ENCODE peak calls at places on chromosome 10, in five cellular contexts. G, I, J, M and Q are unnamed samples. For H3K4me1, the result is how much of the 10 kb centered on the place peaks cover.

GRCh38 chr10:102455893-102456471 is 4.6 kb upstream of the C10orf95 start:
- DNase-seq in G (no peak), I (no peak), J (no peak), M (no peak), Q (no peak)

GRCh38 chr10:99394256-99394655 is 36.2 kb downstream of the GOT1 start:
- DNase-seq in G (no peak), I (no peak), J (no peak), M (no peak), Q (no peak)

GRCh38 chr10:88892223-88892967 is 12.3 kb downstream of the STAMBPL1 start:
- DNase-seq in G (no peak), I (no peak), J (no peak), M (no peak), Q (no peak)

GRCh38 chr10:129035052-129035805 is 431.8 kb upstream of the MGMT start:
- DNase-seq in G (no peak), I (no peak), J (no peak), M (no peak), Q (no peak)

GRCh38 chr10:93334901-93335312 is 147.2 kb downstream of the MYOF start:
- DNase-seq in G (no peak), I (no peak), J (no peak), M (no peak), Q (peak)

GRCh38 chr10:36476399-36476798 is 649.0 kb upstream of the ANKRD30A start:
- DNase-seq in G (no peak), I (no peak), J (no peak), M (no peak), Q (no peak)

GRCh38 chr10:122154034-122154732 is 116.9 kb upstream of the BTBD16 start:
- DNase-seq in G (no peak), I (no peak), J (no peak), M (no peak), Q (no peak)

GRCh38 chr10:88293073-88293472 is 290.0 kb downstream of the RNLS start:
- DNase-seq in G (no peak), I (no peak), J (no peak), M (no peak), Q (no peak)

GRCh38 chr10:129853236-129853946 is 110.7 kb downstream of the EBF3 start:
- DNase-seq in G (no peak), I (peak), J (no peak), M (no peak), Q (no peak)

GRCh38 chr10:101588879-101589278 is 758 bp downstream of the DPCD start:
- DNase-seq in G (no peak), I (peak), J (no peak), M (peak), Q (peak)

GRCh38 chr10:48684792-48685651 is at the start of gene WDFY4:
- DNase-seq in G (no peak), I (no peak), J (peak), M (no peak), Q (no peak)

GRCh38 chr10:48684463-48684791 is 246 bp upstream of the WDFY4 start:
- DNase-seq in G (no peak), I (no peak), J (peak), M (no peak), Q (no peak)

GRCh38 chr10:48682265-48682664 is 2.4 kb upstream of the WDFY4 start:
- DNase-seq in G (no peak), I (no peak), J (no peak), M (no peak), Q (no peak)

GRCh38 chr10:48683424-48683823 is 1.2 kb upstream of the WDFY4 start:
- DNase-seq in G (no peak), I (no peak), J (no peak), M (no peak), Q (no peak)

DNA sequence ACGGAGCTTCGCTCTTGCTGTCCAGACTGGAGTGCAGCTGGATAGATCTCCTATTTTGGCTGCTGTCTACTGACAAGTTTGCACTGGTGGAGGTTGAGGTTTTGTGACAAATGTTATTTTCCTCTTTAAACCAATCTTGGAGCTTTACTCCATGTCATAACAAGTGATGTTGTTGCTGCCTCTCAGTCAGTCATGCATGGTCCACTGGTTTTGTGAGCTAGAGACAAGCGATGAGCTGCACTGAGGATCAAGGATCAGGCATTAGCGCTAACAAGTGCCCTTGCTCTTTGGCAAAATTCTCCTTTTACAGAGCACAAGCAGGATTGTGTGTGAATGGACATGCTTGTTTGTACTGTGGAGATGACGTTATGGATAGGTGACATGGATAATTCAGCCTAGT is 780 bp upstream of the WDFY4 start:
- DNase-seq in G (no peak), I (no peak), J (no peak), M (no peak), Q (no peak)
- TF ChIP-seq SRF in G (no peak), I (no peak), J (no peak), M (no peak), Q (no peak)

DNA sequence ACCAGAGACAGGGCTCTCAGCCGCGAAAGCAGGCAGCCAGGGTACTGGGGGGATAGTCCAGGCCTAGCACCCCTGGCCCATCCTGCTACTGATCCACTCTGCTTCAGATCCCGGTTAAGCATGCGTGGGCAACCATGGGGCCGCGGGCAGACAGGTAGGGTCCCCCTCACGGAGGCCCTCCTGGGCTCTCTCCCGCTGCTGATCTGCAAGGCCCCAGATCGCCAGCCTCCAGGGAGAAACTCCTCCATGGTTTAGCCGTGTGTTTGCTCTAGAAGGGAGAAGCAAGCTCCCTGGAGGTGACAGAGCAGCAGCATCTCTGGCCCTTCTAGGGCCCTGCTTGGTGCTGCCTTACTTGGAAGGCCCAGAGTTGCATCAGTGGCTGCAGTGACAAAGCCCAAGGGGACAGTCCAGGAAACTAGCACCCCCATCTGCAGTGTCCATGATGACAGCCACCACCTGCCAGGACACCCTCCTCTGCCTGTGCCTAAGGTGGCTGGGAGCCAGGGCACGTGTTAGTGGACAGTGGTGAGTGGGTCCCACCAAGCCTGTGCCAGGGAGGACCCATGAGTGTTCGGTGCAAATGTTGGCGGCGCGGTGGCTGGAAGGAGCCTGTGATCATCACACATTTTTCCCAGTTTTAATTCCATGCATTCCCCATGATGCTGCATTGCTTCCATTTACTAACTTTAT is 29.2 kb downstream of the CALML5 start:
- DNase-seq in G (no peak), I (no peak), J (no peak), M (no peak), Q (no peak)
- H3K4me1 ChIP-seq in G (under half), I (under half), J (under half), M (under half), Q (under half)

DNA sequence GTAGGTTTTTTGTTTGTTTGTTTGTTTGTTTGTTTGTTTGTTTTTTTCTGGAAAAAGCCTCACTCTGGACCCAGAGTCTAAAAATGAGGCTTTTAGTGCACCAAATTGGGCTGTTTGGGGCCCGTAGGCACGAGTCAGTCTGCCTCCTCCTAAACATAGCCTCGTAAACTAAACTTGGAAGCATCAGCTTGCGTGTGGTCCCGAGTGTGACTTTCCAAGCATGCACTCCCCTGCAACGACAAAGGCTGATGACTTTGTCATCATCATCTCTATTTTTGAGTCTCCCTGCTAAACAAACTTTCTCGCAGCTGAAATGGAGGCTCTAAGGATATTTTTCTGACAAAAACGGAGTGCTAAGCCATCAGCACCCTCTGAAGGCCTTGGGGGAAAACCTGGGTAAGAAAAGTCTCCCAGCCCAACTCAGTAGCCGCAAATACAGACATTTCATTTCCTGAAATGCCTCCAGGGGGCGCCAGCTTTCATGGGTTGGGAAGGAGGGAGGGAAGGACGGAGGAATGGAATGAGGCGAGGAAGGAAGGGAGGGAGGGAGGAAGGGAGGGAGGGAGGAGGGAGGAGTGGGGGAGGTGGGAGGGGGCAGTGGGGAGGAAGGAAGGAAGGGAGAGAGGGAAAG is 245.9 kb downstream of the KCNMA1 start:
- DNase-seq in G (no peak), I (peak), J (peak), M (peak), Q (peak)
- H3K27ac ChIP-seq in G (no peak), I (no peak), J (no peak), M (no peak), Q (no peak)

DNA sequence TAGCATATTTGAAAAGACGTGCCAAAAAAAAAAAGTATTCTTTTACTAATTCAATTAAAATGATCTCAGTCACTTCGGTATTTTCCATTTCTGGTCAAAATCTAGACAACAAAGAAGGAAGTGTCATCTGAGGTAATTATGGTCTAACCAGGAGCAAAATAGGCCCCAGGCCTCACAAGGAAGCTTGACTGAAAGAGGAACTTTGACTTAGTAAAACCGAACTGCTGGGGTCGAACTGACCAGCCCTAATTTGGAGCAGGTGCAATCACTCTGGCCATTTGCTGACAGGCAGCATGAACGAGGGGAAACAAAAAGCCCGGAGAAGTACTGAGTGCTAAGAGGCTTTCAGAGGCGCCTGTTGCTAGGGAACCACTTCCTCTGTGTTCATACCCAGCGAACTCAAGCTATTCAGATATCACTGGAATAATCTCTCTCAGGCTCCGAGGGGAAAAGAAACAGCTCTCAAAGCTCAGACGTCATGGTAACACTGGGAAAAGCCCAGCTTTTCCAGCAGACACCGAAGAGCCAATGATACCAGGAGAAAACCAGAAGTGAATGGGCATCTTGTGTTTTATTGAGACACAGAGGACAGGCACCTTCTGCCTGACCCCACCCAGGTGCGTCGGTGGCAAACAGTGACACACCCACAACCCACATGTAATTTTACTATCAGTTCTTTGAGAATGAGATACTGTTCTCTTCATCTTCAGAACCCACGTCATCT is 126.5 kb downstream of the FAM107B start:
- DNase-seq in G (peak), I (no peak), J (no peak), M (no peak), Q (no peak)
- TF ChIP-seq SRF in G (no peak), I (no peak), J (no peak), M (no peak), Q (no peak)

GRCh38 chr10:113067516-113067915 is 117.5 kb downstream of the TCF7L2 start:
- DNase-seq in G (no peak), I (no peak), J (no peak), M (no peak), Q (no peak)
- H3K4me1 ChIP-seq in G (under half), I (half or more), J (under half), M (under half), Q (half or more)

GRCh38 chr10:119304541-119304940 is 97.2 kb downstream of the GRK5 start:
- DNase-seq in G (no peak), I (no peak), J (no peak), M (no peak), Q (no peak)

GRCh38 chr10:119303886-119304285 is 96.5 kb downstream of the GRK5 start:
- DNase-seq in G (no peak), I (no peak), J (no peak), M (no peak), Q (no peak)

GRCh38 chr10:119302172-119302571 is 94.8 kb downstream of the GRK5 start:
- DNase-seq in G (no peak), I (no peak), J (no peak), M (no peak), Q (no peak)

GRCh38 chr10:119301397-119301796 is 94.0 kb downstream of the GRK5 start:
- DNase-seq in G (no peak), I (no peak), J (no peak), M (no peak), Q (no peak)

GRCh38 chr10:119302591-119303253 is 95.4 kb downstream of the GRK5 start:
- DNase-seq in G (no peak), I (peak), J (no peak), M (no peak), Q (no peak)
- H3K27ac ChIP-seq in G (no peak), I (peak), J (no peak), M (no peak), Q (no peak)

DNA sequence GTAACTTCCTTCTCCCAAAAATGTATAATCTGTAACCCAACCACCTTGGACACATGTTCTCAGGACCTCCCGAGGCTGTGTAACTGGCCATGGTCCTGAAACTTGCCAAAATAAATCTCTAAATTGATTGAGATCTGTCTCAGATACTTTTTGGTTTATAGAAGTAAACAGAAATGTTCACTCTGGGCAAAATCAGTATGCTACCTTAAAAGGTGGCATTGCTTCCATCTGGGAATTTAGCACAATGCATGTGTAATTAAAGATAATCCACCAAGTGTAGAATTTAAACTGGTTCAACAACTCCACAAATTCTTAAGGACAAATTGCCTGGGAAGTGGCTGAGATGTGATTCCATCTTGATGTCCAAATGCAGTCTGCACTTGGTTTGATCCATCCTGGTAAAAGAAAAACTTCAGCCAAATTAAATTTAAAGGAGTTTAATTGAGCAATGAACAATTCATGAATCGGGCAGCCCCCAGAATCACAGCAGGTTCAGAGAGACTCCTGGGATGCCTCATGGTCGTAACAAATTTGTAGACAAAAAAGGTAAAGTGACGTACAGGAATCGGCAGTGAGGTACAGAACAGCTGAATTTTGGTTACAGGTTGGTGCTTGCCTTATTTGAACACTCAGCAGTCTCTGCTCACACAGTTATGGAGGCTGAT is 102.6 kb upstream of the PFKP start:
- DNase-seq in G (no peak), I (no peak), J (no peak), M (no peak), Q (no peak)
- TF ChIP-seq SRF in G (no peak), I (no peak), J (no peak), M (no peak), Q (no peak)

GRCh38 chr10:25954851-25955250 is 20.8 kb downstream of the MYO3A start:
- DNase-seq in G (no peak), I (no peak), J (no peak), M (no peak), Q (no peak)
- H3K4me1 ChIP-seq in G (under half), I (under half), J (under half), M (under half), Q (under half)

GRCh38 chr10:58642283-58642682 is 129.6 kb downstream of the BICC1 start:
- DNase-seq in G (no peak), I (no peak), J (no peak), M (no peak), Q (no peak)
- H3K27ac ChIP-seq in G (no peak), I (no peak), J (no peak), M (no peak), Q (no peak)

GRCh38 chr10:124564881-124565280 is 103.3 kb downstream of the LHPP start:
- DNase-seq in G (no peak), I (no peak), J (no peak), M (no peak), Q (no peak)
- TF ChIP-seq SRF in G (no peak), I (no peak), J (no peak), M (no peak), Q (no peak)